ENCODE peak calls at places on chromosomes 3 and 15, in six cellular contexts. V, F, R, U, T and J are unnamed samples. For H3K4me1, the result is how much of the 10 kb centered on the place peaks cover.

GRCh38 chr3:140467104-140467577 is 210.7 kb upstream of the TRIM42 start:
- DNase-seq in V (peak), F (peak), R (peak), U (no peak), T (no peak), J (peak)

GRCh38 chr3:11385908-11386307 is 113.7 kb downstream of the ATG7 start:
- DNase-seq in V (peak), F (no peak), R (no peak), U (peak), T (no peak), J (no peak)

GRCh38 chr3:103083848-103084631 is 649.2 kb downstream of the ZPLD1 start:
- DNase-seq in V (no peak), F (no peak), R (no peak), U (no peak), T (no peak), J (no peak)

GRCh38 chr15:84795186-84795585 is 22.0 kb upstream of the ALPK3 start:
- DNase-seq in V (peak), F (no peak), R (no peak), U (peak), T (no peak), J (no peak)

GRCh38 chr3:187958432-187959003 is 195.4 kb upstream of the LPP start:
- DNase-seq in V (no peak), F (no peak), R (no peak), U (no peak), T (no peak), J (no peak)

GRCh38 chr3:10599444-10599843 is 94.1 kb upstream of the ATP2B2 start:
- DNase-seq in V (no peak), F (no peak), R (peak), U (no peak), T (no peak), J (no peak)

GRCh38 chr3:24264748-24265158 is 229.9 kb downstream of the THRB start:
- DNase-seq in V (peak), F (peak), R (peak), U (peak), T (no peak), J (no peak)

GRCh38 chr3:189809583-189809982 is 178.4 kb downstream of the TP63 start:
- DNase-seq in V (no peak), F (no peak), R (no peak), U (peak), T (no peak), J (no peak)

GRCh38 chr3:87792193-87792531 is 266.6 kb downstream of the CGGBP1 start:
- DNase-seq in V (no peak), F (no peak), R (no peak), U (no peak), T (no peak), J (peak)

GRCh38 chr15:66767370-66767769 is 65.3 kb downstream of the SMAD6 start:
- DNase-seq in V (no peak), F (no peak), R (no peak), U (no peak), T (no peak), J (no peak)

GRCh38 chr15:63374686-63375520 is 6.7 kb downstream of the CA12 start:
- DNase-seq in V (peak), F (peak), R (no peak), U (peak), T (no peak), J (peak)

GRCh38 chr15:58330836-58331561 is 100.8 kb upstream of the LIPC start:
- DNase-seq in V (peak), F (no peak), R (peak), U (no peak), T (no peak), J (no peak)

GRCh38 chr15:78004919-78005634 is 72.4 kb downstream of the TBC1D2B start:
- DNase-seq in V (peak), F (peak), R (no peak), U (peak), T (no peak), J (no peak)

GRCh38 chr3:188697127-188697526 is 474.6 kb upstream of the TPRG1 start:
- DNase-seq in V (no peak), F (no peak), R (no peak), U (no peak), T (no peak), J (no peak)

GRCh38 chr3:76438971-76439370 is 600.9 kb upstream of the ROBO2 start:
- DNase-seq in V (peak), F (no peak), R (no peak), U (peak), T (no peak), J (no peak)

GRCh38 chr3:107611775-107612469 is 89.2 kb downstream of the BBX start:
- DNase-seq in V (no peak), F (no peak), R (no peak), U (no peak), T (no peak), J (no peak)

GRCh38 chr3:47261301-47261700 is 21.3 kb downstream of the KIF9 start:
- DNase-seq in V (peak), F (no peak), R (no peak), U (peak), T (no peak), J (peak)

GRCh38 chr3:132675408-132675807 is 15.3 kb downstream of the UBA5 start:
- DNase-seq in V (no peak), F (no peak), R (no peak), U (no peak), T (no peak), J (no peak)

GRCh38 chr3:187833799-187834578 is 88.7 kb upstream of the BCL6 start:
- DNase-seq in V (no peak), F (no peak), R (no peak), U (no peak), T (peak), J (no peak)

GRCh38 chr15:76340802-76341365 is 4.3 kb downstream of the ISL2 start:
- DNase-seq in V (no peak), F (peak), R (no peak), U (no peak), T (peak), J (peak)

GRCh38 chr15:76339302-76340197 is 3.0 kb downstream of the ISL2 start:
- DNase-seq in V (peak), F (no peak), R (no peak), U (no peak), T (peak), J (peak)

GRCh38 chr15:76341366-76342045 is 4.9 kb downstream of the ISL2 start:
- DNase-seq in V (no peak), F (no peak), R (no peak), U (no peak), T (peak), J (peak)

GRCh38 chr15:76338555-76339301 is 2.2 kb downstream of the ISL2 start:
- DNase-seq in V (no peak), F (no peak), R (no peak), U (no peak), T (no peak), J (no peak)

GRCh38 chr15:76340198-76340801 is 3.7 kb downstream of the ISL2 start:
- DNase-seq in V (peak), F (peak), R (no peak), U (no peak), T (peak), J (no peak)
- H3K4me1 ChIP-seq in V (under half), F (under half), R (under half), U (under half), T (under half), J (under half)

GRCh38 chr15:79678032-79678701 is 218.6 kb downstream of the MTHFS start:
- DNase-seq in V (no peak), F (no peak), R (no peak), U (no peak), T (no peak), J (no peak)

GRCh38 chr15:79680721-79681120 is 216.1 kb downstream of the MTHFS start:
- DNase-seq in V (peak), F (no peak), R (no peak), U (peak), T (no peak), J (no peak)

GRCh38 chr15:79682285-79682684 is 214.5 kb downstream of the MTHFS start:
- DNase-seq in V (peak), F (peak), R (no peak), U (peak), T (no peak), J (no peak)

DNA sequence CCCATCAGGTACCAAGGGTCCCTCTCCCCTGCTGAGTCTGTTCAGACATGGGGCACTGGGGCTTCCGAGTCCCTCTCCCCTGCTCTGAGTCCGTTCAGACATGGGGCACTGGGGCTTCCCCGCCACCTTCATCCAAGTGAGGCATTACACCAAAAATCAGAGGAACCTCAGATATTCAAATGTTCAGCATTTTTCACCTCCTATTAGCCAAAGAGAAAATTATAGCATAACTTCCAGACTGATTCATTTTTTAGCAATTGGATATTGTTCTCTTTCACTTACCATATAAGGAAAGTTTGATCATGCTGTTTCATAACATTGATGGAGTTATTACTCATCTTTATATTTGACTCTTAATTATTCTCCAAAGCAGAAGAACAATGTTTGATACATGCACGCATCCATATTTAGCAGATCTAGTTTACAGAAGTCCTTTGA is 213.9 kb downstream of the MTHFS start:
- DNase-seq in V (no peak), F (no peak), R (no peak), U (peak), T (no peak), J (no peak)
- H3K27ac ChIP-seq in V (peak), F (no peak), R (no peak), U (no peak), T (no peak), J (no peak)

GRCh38 chr3:171967137-171967783 is 72.1 kb upstream of the FNDC3B start:
- DNase-seq in V (peak), F (peak), R (peak), U (peak), T (no peak), J (peak)
- H2AFZ ChIP-seq in V (no peak), F (no peak), R (no peak), U (no peak), T (peak), J (no peak)

GRCh38 chr3:194101592-194102432 is 34.1 kb upstream of the HES1 start:
- DNase-seq in V (no peak), F (peak), R (peak), U (no peak), T (no peak), J (no peak)

GRCh38 chr3:194102436-194102835 is 33.5 kb upstream of the HES1 start:
- DNase-seq in V (no peak), F (no peak), R (no peak), U (no peak), T (no peak), J (no peak)

GRCh38 chr3:194099215-194099614 is 36.7 kb upstream of the HES1 start:
- DNase-seq in V (no peak), F (no peak), R (no peak), U (no peak), T (no peak), J (no peak)

GRCh38 chr3:194098872-194099183 is 37.1 kb upstream of the HES1 start:
- DNase-seq in V (no peak), F (no peak), R (no peak), U (no peak), T (no peak), J (no peak)

DNA sequence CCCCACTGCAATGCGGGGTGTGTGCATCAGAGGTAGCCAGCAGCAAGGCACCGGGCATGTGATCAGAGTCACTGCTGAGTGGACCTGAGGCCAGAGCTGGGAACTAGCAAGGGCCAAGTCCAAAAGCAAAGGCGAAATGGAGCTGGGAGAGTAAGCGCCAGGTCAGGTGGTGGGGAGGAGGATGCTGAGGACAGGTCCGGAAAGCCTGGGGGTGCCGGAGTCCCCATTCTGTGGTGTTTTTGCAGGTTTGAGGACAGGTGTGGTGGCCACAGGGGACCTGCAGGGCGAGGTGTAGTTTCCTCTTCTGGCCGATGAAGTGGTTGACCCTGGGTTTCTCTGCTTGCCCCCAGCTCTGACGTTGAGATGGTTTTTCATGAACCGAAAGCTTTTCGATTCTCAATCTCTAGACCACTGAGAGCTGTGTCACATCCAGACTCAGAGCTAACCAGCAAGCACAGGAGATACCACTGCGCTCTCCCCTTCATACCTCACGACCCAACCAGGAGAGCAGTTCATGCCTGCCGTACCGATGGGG is 35.0 kb upstream of the HES1 start:
- DNase-seq in V (no peak), F (peak), R (no peak), U (no peak), T (no peak), J (no peak)
- H3K4me1 ChIP-seq in V (under half), F (under half), R (half or more), U (under half), T (under half), J (under half)

GRCh38 chr3:31311571-31311970 is 221.2 kb upstream of the STT3B start:
- DNase-seq in V (no peak), F (no peak), R (no peak), U (no peak), T (no peak), J (no peak)

GRCh38 chr3:31305324-31305723 is 227.4 kb upstream of the STT3B start:
- DNase-seq in V (no peak), F (no peak), R (no peak), U (no peak), T (no peak), J (no peak)

GRCh38 chr3:31312400-31312799 is 220.3 kb upstream of the STT3B start:
- DNase-seq in V (no peak), F (no peak), R (no peak), U (no peak), T (no peak), J (peak)

GRCh38 chr3:31307131-31307785 is 225.5 kb upstream of the STT3B start:
- DNase-seq in V (no peak), F (no peak), R (no peak), U (no peak), T (no peak), J (no peak)
- H3K27ac ChIP-seq in V (no peak), F (no peak), R (no peak), U (no peak), T (no peak), J (no peak)

GRCh38 chr15:36390491-36390890 is 188.9 kb upstream of the CDIN1 start:
- DNase-seq in V (no peak), F (no peak), R (no peak), U (no peak), T (no peak), J (no peak)
- H2AFZ ChIP-seq in V (no peak), F (no peak), R (no peak), U (no peak), T (no peak), J (no peak)

DNA sequence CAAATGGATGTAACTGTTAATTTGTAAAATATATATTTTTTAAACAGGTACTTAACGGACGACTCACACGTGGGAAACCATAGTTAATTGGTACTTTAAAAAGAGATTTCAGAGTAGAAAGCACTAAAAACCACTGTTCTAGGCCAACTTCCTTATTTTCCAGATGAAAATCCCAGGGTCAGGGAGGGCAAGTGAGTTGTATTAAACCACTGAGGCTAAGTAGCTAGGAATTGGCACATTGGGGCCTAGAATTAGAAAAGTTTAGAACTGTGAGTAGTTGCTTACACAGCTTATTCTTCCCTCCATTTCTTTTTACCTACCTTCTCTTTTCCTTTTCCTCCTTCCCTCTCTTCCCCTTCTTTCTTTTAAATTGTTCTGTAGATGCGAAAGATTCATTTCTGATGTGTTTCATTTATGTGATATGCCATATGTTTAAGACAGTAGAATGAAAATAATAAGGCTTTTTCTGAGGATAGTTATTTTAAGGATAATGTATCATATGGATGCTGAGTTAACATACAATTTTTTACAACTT is 4.1 kb upstream of the UTS2B start:
- DNase-seq in V (peak), F (no peak), R (no peak), U (no peak), T (no peak), J (no peak)
- H3K4me1 ChIP-seq in V (under half), F (under half), R (half or more), U (under half), T (under half), J (under half)